ENCODE peak calls at places on chromosomes 5 and 9, in five cellular contexts. One of them, this sample, is unnamed.

GRCh38 chr5:1174122-1174936 is 27.1 kb upstream of the SLC6A19 start:
- DNase-seq in A549: peak
- DNase-seq in GM12878: no peak
- DNase-seq in K562: peak
- DNase-seq in HCT116: peak
- DNase-seq in this sample: peak

GRCh38 chr5:151037561-151038291 is 17.3 kb downstream of the GPX3 start:
- DNase-seq in GM12878: no peak
- DNase-seq in K562: no peak
- DNase-seq in HCT116: no peak
- DNase-seq in A549: no peak
- DNase-seq in this sample: no peak

GRCh38 chr9:108217601-108218190 is 638.1 kb downstream of the ACTL7B start:
- DNase-seq in K562: no peak
- DNase-seq in HCT116: no peak
- DNase-seq in GM12878: no peak
- DNase-seq in A549: no peak
- DNase-seq in this sample: no peak

GRCh38 chr5:123297866-123298265 is 125.3 kb downstream of the CEP120 start:
- DNase-seq in HCT116: no peak
- DNase-seq in A549: no peak
- DNase-seq in GM12878: no peak
- DNase-seq in K562: no peak
- DNase-seq in this sample: no peak

GRCh38 chr5:16178745-16179372 is 732 bp downstream of the MARCHF11 start:
- DNase-seq in GM12878: no peak
- DNase-seq in K562: peak
- DNase-seq in A549: no peak
- DNase-seq in HCT116: no peak
- DNase-seq in this sample: peak

GRCh38 chr5:98905857-98906688 is 22.7 kb downstream of the CHD1 start:
- DNase-seq in K562: peak
- DNase-seq in GM12878: no peak
- DNase-seq in A549: peak
- DNase-seq in HCT116: no peak
- DNase-seq in this sample: peak

GRCh38 chr9:94613003-94613402 is 19.4 kb upstream of the FBP2 start:
- DNase-seq in K562: no peak
- DNase-seq in GM12878: no peak
- DNase-seq in A549: no peak
- DNase-seq in HCT116: no peak
- DNase-seq in this sample: no peak

GRCh38 chr9:6788175-6789016 is 30.6 kb downstream of the KDM4C start:
- DNase-seq in HCT116: peak
- DNase-seq in K562: no peak
- DNase-seq in A549: peak
- DNase-seq in GM12878: no peak
- DNase-seq in this sample: no peak

GRCh38 chr5:157269165-157269671 is 3.3 kb downstream of the CYFIP2 start:
- DNase-seq in HCT116: no peak
- DNase-seq in K562: no peak
- DNase-seq in A549: no peak
- DNase-seq in GM12878: no peak
- DNase-seq in this sample: peak
- TF ChIP-seq POLR2A in HCT116: no peak
- TF ChIP-seq POLR2A in K562: no peak
- TF ChIP-seq POLR2A in A549: no peak
- TF ChIP-seq POLR2A in GM12878: no peak
- TF ChIP-seq POLR2A in this sample: no peak

GRCh38 chr5:132467292-132467984 is 23.1 kb downstream of the IRF1 start:
- DNase-seq in K562: no peak
- DNase-seq in HCT116: no peak
- DNase-seq in A549: no peak
- DNase-seq in GM12878: peak
- DNase-seq in this sample: peak
- H3K4me3 ChIP-seq in K562: no peak
- H3K4me3 ChIP-seq in HCT116: no peak
- H3K4me3 ChIP-seq in A549: no peak
- H3K4me3 ChIP-seq in GM12878: peak
- H3K4me3 ChIP-seq in this sample: peak

GRCh38 chr5:10635257-10635860 is 71.5 kb downstream of the ANKRD33B start:
- DNase-seq in K562: no peak
- DNase-seq in HCT116: peak
- DNase-seq in GM12878: peak
- DNase-seq in A549: no peak
- DNase-seq in this sample: peak
- TF ChIP-seq MAX in K562: no peak
- TF ChIP-seq MAX in HCT116: no peak
- TF ChIP-seq MAX in GM12878: no peak
- TF ChIP-seq MAX in A549: no peak
- TF ChIP-seq MAX in this sample: peak

GRCh38 chr5:143213851-143214363 is 189.6 kb downstream of the NR3C1 start:
- DNase-seq in HCT116: no peak
- DNase-seq in GM12878: peak
- DNase-seq in A549: no peak
- DNase-seq in K562: peak
- DNase-seq in this sample: no peak

GRCh38 chr5:143213231-143213850 is 190.1 kb downstream of the NR3C1 start:
- DNase-seq in A549: no peak
- DNase-seq in K562: no peak
- DNase-seq in HCT116: no peak
- DNase-seq in GM12878: no peak
- DNase-seq in this sample: no peak

GRCh38 chr5:143214890-143215289 is 188.6 kb downstream of the NR3C1 start:
- DNase-seq in K562: no peak
- DNase-seq in A549: no peak
- DNase-seq in HCT116: no peak
- DNase-seq in GM12878: no peak
- DNase-seq in this sample: no peak

GRCh38 chr5:143215685-143216084 is 187.8 kb downstream of the NR3C1 start:
- DNase-seq in A549: no peak
- DNase-seq in HCT116: no peak
- DNase-seq in GM12878: no peak
- DNase-seq in K562: no peak
- DNase-seq in this sample: peak

DNA sequence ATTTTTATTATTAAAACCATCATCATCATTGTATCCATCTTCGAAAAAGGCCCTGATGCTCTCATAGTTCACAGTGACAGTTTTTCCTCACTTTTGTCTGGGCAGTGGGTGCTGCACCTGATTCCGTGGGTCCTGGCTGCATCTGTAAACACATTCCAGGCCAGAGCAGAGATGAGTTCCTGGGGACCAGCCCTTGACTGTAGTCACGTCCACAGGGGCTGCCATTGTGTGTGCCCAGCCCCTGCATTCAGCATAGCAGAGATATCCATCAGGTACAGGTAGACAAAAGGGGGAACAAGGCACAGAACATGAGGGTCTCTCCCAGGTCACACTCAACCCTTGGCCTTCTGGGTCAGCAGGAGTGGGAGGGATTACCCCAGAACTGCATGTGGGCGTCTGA is 189.0 kb downstream of the NR3C1 start:
- DNase-seq in HCT116: no peak
- DNase-seq in A549: no peak
- DNase-seq in K562: no peak
- DNase-seq in GM12878: no peak
- DNase-seq in this sample: no peak
- TF ChIP-seq POLR2A in HCT116: no peak
- TF ChIP-seq POLR2A in A549: no peak
- TF ChIP-seq POLR2A in K562: no peak
- TF ChIP-seq POLR2A in GM12878: peak
- TF ChIP-seq POLR2A in this sample: no peak

GRCh38 chr9:97858826-97859225 is 5.8 kb downstream of the FOXE1 start:
- DNase-seq in HCT116: no peak
- DNase-seq in A549: no peak
- DNase-seq in K562: no peak
- DNase-seq in GM12878: no peak
- DNase-seq in this sample: no peak

GRCh38 chr9:97859346-97859745 is 6.3 kb downstream of the FOXE1 start:
- DNase-seq in HCT116: no peak
- DNase-seq in GM12878: no peak
- DNase-seq in K562: no peak
- DNase-seq in A549: no peak
- DNase-seq in this sample: no peak

GRCh38 chr9:97858393-97858713 is 5.3 kb downstream of the FOXE1 start:
- DNase-seq in A549: no peak
- DNase-seq in K562: no peak
- DNase-seq in GM12878: no peak
- DNase-seq in HCT116: no peak
- DNase-seq in this sample: no peak

GRCh38 chr9:97856857-97857602 is 4.0 kb downstream of the FOXE1 start:
- DNase-seq in HCT116: no peak
- DNase-seq in GM12878: no peak
- DNase-seq in K562: no peak
- DNase-seq in A549: no peak
- DNase-seq in this sample: no peak

DNA sequence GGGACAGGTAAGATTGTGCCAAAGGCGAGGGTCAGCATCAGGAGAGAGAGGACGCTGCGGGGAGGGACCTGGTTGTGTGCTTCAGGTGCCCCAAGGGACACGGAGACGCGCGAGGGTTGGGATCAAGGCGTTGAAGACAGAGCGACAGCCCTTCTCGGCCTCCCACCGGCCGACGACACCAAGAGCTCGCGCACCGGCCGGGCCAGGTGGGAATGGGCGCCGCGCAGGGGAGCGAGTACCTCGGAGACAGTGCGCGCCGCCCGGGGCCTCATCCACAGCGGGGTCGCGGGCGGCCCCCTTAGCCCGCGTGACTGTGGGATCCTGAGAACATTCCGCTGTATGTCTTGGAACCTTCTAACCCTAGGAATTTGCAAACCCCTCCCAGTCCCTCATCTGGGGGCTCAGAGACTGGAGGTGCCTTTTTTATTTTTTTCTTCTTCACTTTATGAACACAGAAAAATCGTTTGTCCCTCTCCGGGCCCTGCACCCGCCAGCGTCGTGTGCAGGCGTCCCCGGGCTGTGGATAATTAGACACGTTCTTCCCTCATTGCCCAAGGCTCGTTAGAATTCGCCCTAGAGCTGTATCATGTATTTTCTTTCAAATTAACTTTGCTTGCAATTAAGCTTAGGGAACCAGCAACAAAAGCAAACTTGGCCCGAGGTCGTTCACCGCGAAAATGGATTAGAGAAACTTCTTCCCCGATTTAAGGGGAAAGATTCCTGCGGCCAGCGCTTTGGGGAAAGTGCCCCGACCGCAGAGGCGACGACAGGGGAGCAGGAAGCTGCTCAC is 4.8 kb downstream of the FOXE1 start:
- DNase-seq in HCT116: no peak
- DNase-seq in A549: no peak
- DNase-seq in GM12878: no peak
- DNase-seq in K562: no peak
- DNase-seq in this sample: peak
- H3K4me3 ChIP-seq in HCT116: no peak
- H3K4me3 ChIP-seq in A549: no peak
- H3K4me3 ChIP-seq in GM12878: no peak
- H3K4me3 ChIP-seq in K562: no peak
- H3K4me3 ChIP-seq in this sample: no peak

GRCh38 chr5:171842006-171842776 is 56.6 kb downstream of the SMIM23 start:
- DNase-seq in A549: no peak
- DNase-seq in K562: peak
- DNase-seq in GM12878: no peak
- DNase-seq in HCT116: no peak
- DNase-seq in this sample: no peak
- TF ChIP-seq MAX in A549: no peak
- TF ChIP-seq MAX in K562: no peak
- TF ChIP-seq MAX in GM12878: no peak
- TF ChIP-seq MAX in HCT116: no peak
- TF ChIP-seq MAX in this sample: no peak

GRCh38 chr9:136669791-136670464 is 7.2 kb downstream of the EGFL7 start:
- DNase-seq in GM12878: no peak
- DNase-seq in K562: no peak
- DNase-seq in HCT116: no peak
- DNase-seq in A549: no peak
- DNase-seq in this sample: no peak
- TF ChIP-seq POLR2A in GM12878: no peak
- TF ChIP-seq POLR2A in K562: peak
- TF ChIP-seq POLR2A in HCT116: no peak
- TF ChIP-seq POLR2A in A549: no peak
- TF ChIP-seq POLR2A in this sample: no peak

DNA sequence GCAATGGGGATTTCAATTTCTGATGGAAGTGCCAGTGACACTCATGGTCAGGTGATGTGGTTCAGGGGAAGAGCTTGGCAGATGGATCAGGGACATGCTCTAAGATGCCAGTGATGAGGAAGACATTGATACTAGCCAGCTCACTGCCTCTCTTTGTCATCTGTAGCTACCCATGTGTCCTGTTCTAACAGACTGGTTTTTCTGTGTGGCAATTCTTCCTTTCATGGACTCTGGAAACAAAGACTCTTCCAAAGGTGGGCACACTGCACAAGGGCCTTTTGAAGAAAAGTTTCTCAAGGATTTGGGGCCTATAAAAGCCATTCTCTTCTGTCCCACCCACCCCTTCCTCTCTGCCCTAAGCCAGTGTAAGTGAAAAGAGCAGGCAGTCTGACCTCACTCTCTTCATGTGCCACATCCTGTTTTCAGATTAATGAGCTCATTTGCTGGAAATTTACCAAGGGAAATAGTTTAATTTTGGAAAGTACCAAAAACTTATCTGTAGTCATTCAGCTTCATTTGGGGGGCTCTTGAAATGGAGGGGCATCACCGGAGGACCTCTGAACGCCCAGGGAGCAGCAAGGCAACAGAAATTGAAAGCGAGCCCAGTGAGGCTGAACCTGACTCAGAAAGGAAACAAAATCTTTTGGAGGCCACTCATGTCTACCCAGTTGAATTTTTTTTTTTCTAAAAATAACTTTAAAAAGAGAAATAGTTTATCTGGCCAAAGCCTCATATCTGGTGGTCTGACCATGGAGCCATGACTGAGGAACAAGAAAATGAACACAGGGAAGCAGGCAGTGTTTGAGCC is 4.9 kb upstream of the TRAF1 start:
- DNase-seq in HCT116: no peak
- DNase-seq in GM12878: peak
- DNase-seq in A549: no peak
- DNase-seq in K562: no peak
- DNase-seq in this sample: peak
- H3K4me3 ChIP-seq in HCT116: no peak
- H3K4me3 ChIP-seq in GM12878: peak
- H3K4me3 ChIP-seq in A549: no peak
- H3K4me3 ChIP-seq in K562: no peak
- H3K4me3 ChIP-seq in this sample: no peak